ENCODE peak calls at places on chromosome 11, in ten cellular contexts. K, J, N, C, I, P, X, V, Z and M are unnamed samples.

GRCh38 chr11:43810929-43811596 is 69.6 kb upstream of the ALKBH3 start:
- DNase-seq in K (no peak), J (no peak), N (no peak), C (no peak), I (peak; percentile 31), P (no peak), X (no peak), V (no peak), Z (no peak), M (no peak)

GRCh38 chr11:44235765-44236201 is 74.2 kb downstream of the ALX4 start:
- DNase-seq in K (no peak), J (no peak), N (no peak), C (no peak), I (no peak), P (no peak), X (no peak), V (no peak), Z (no peak), M (no peak)

GRCh38 chr11:118230088-118230487 is 5.3 kb upstream of the JAML start:
- DNase-seq in K (peak; percentile 51), J (no peak), N (no peak), C (peak; percentile 17), I (no peak), P (no peak), X (no peak), V (no peak), Z (no peak), M (no peak)

GRCh38 chr11:102254047-102254446 is 63.2 kb upstream of the BIRC3 start:
- DNase-seq in K (no peak), J (peak; percentile 23), N (no peak), C (no peak), I (no peak), P (no peak), X (no peak), V (no peak), Z (no peak), M (no peak)

GRCh38 chr11:117421471-117421870 is 93.8 kb downstream of the CEP164 start:
- DNase-seq in K (no peak), J (no peak), N (no peak), C (no peak), I (no peak), P (peak; percentile 25), X (no peak), V (no peak), Z (no peak), M (no peak)

GRCh38 chr11:75195164-75195962 is 44.5 kb downstream of the SLCO2B1 start:
- DNase-seq in K (no peak), J (no peak), N (no peak), C (no peak), I (no peak), P (no peak), X (no peak), V (peak; percentile 22), Z (peak; percentile 90), M (peak; percentile 40)

GRCh38 chr11:58513747-58514367 is 6.0 kb upstream of the OR5B21 start:
- DNase-seq in K (no peak), J (no peak), N (no peak), C (no peak), I (peak; percentile 75), P (peak; percentile 49), X (no peak), V (peak; percentile 14), Z (no peak), M (peak; percentile 25)

GRCh38 chr11:15006139-15006759 is 34.1 kb upstream of the CALCA start:
- DNase-seq in K (no peak), J (peak; percentile 17), N (no peak), C (no peak), I (peak; percentile 28), P (no peak), X (no peak), V (no peak), Z (peak; percentile 53), M (no peak)

GRCh38 chr11:103047837-103048236 is 44.1 kb downstream of the DCUN1D5 start:
- DNase-seq in K (no peak), J (no peak), N (no peak), C (no peak), I (no peak), P (no peak), X (no peak), V (no peak), Z (no peak), M (no peak)

GRCh38 chr11:93085097-93085496 is 112.7 kb downstream of the SLC36A4 start:
- DNase-seq in K (no peak), J (no peak), N (no peak), C (no peak), I (no peak), P (no peak), X (no peak), V (no peak), Z (no peak), M (no peak)

GRCh38 chr11:96054870-96055705 is 131.2 kb upstream of the MTMR2 start:
- DNase-seq in K (no peak), J (peak; percentile 27), N (no peak), C (no peak), I (peak; percentile 66), P (no peak), X (no peak), V (no peak), Z (no peak), M (no peak)

GRCh38 chr11:117704416-117705150 is 92.4 kb downstream of the DSCAML1 start:
- DNase-seq in K (no peak), J (no peak), N (no peak), C (no peak), I (no peak), P (no peak), X (no peak), V (no peak), Z (no peak), M (no peak)

GRCh38 chr11:27514558-27514957 is 8.0 kb upstream of the LIN7C start:
- DNase-seq in K (no peak), J (no peak), N (no peak), C (no peak), I (peak; percentile 89), P (no peak), X (no peak), V (no peak), Z (no peak), M (no peak)

GRCh38 chr11:61731211-61731955 is 21.1 kb upstream of the MYRF start:
- DNase-seq in K (no peak), J (no peak), N (no peak), C (no peak), I (no peak), P (no peak), X (no peak), V (no peak), Z (no peak), M (no peak)

GRCh38 chr11:10742460-10743208 is 8.4 kb upstream of the CTR9 start:
- DNase-seq in K (peak; percentile 71), J (no peak), N (no peak), C (no peak), I (peak; percentile 32), P (no peak), X (no peak), V (no peak), Z (no peak), M (peak; percentile 38)

GRCh38 chr11:118918686-118919280 is 6.9 kb downstream of the BCL9L start:
- DNase-seq in K (no peak), J (no peak), N (no peak), C (no peak), I (peak; percentile 66), P (peak; percentile 86), X (no peak), V (peak; percentile 28), Z (no peak), M (no peak)

GRCh38 chr11:87368151-87368550 is 330.4 kb downstream of the TMEM135 start:
- DNase-seq in K (no peak), J (no peak), N (no peak), C (no peak), I (no peak), P (no peak), X (no peak), V (no peak), Z (no peak), M (no peak)

GRCh38 chr11:106331163-106331562 is 253.7 kb downstream of the AASDHPPT start:
- DNase-seq in K (no peak), J (no peak), N (no peak), C (no peak), I (no peak), P (no peak), X (no peak), V (no peak), Z (no peak), M (no peak)

GRCh38 chr11:119907934-119908760 is 179.1 kb upstream of the NECTIN1 start:
- DNase-seq in K (no peak), J (no peak), N (no peak), C (no peak), I (no peak), P (no peak), X (no peak), V (peak; percentile 32), Z (no peak), M (peak; percentile 49)

GRCh38 chr11:17386331-17387084 is 2.0 kb downstream of the KCNJ11 start:
- DNase-seq in K (peak; percentile 39), J (peak; percentile 61), N (no peak), C (no peak), I (peak; percentile 50), P (peak; percentile 60), X (peak; percentile 8), V (peak; percentile 63), Z (peak; percentile 21), M (peak; percentile 58)

GRCh38 chr11:26323837-26324236 is 8.1 kb upstream of the ANO3 start:
- DNase-seq in K (no peak), J (no peak), N (no peak), C (no peak), I (no peak), P (no peak), X (no peak), V (no peak), Z (no peak), M (no peak)

GRCh38 chr11:131932584-131933360 is 562.4 kb downstream of the NTM start:
- DNase-seq in K (no peak), J (no peak), N (no peak), C (no peak), I (peak; percentile 11), P (no peak), X (no peak), V (no peak), Z (no peak), M (no peak)

GRCh38 chr11:4181780-4182721 is 87.5 kb downstream of the RRM1 start:
- DNase-seq in K (peak; percentile 62), J (peak; percentile 31), N (no peak), C (no peak), I (peak; percentile 73), P (peak; percentile 78), X (peak; percentile 16), V (peak; percentile 69), Z (no peak), M (peak; percentile 57)

GRCh38 chr11:2549491-2549875 is 104.7 kb downstream of the KCNQ1 start:
- DNase-seq in K (no peak), J (no peak), N (no peak), C (no peak), I (no peak), P (peak; percentile 24), X (no peak), V (peak; percentile 5), Z (no peak), M (no peak)

GRCh38 chr11:92149996-92150395 is 74.6 kb upstream of the FAT3 start:
- DNase-seq in K (no peak), J (no peak), N (no peak), C (no peak), I (no peak), P (no peak), X (no peak), V (no peak), Z (no peak), M (no peak)

GRCh38 chr11:70828498-70829159 is 423.7 kb downstream of the SHANK2 start:
- DNase-seq in K (no peak), J (no peak), N (no peak), C (no peak), I (no peak), P (no peak), X (no peak), V (peak; percentile 20), Z (no peak), M (peak; percentile 30)

GRCh38 chr11:28447226-28447625 is 339.0 kb downstream of the METTL15 start:
- DNase-seq in K (no peak), J (no peak), N (no peak), C (no peak), I (peak; percentile 43), P (no peak), X (no peak), V (no peak), Z (no peak), M (no peak)